ENCODE peak calls at places on chromosomes 1 and 21, in nine cellular contexts. P is AG10803, X is endothelial cell, H is GM23338, Y is endodermal cell, L is tibial nerve, S is adrenal gland, B is mucosa of descending colon, Z is left ventricle myocardium inferior. J is an unnamed sample.

GRCh38 chr21:27275294-27275927 is 308.5 kb upstream of the ADAMTS5 start:
- DNase-seq in Z (no peak), Y (no peak), H (no peak), L (no peak), B (no peak), X (no peak), P (peak), S (no peak), J (no peak)

GRCh38 chr1:35808376-35809155 is 750 bp downstream of the AGO4 start:
- DNase-seq in B (peak), H (peak), L (no peak), Z (peak), Y (peak), P (peak), S (peak), X (peak), J (peak)

GRCh38 chr1:17920881-17921635 is 165.9 kb downstream of the ACTL8 start:
- DNase-seq in Z (no peak), S (no peak), Y (peak), H (no peak), B (no peak), X (no peak), P (no peak), L (no peak), J (no peak)

GRCh38 chr21:43363506-43364260 is 63.2 kb downstream of the SIK1 start:
- DNase-seq in Y (no peak), S (no peak), B (no peak), X (no peak), P (no peak), H (no peak), L (no peak), Z (no peak), J (no peak)

GRCh38 chr1:208682664-208683013 is 438.5 kb upstream of the PLXNA2 start:
- DNase-seq in H (no peak), S (no peak), Z (no peak), Y (no peak), L (no peak), P (no peak), X (no peak), B (peak), J (no peak)

GRCh38 chr21:29638761-29639327 is 301.0 kb downstream of the GRIK1 start:
- DNase-seq in H (no peak), Z (no peak), S (no peak), Y (no peak), B (no peak), L (no peak), X (no peak), P (no peak), J (no peak)

GRCh38 chr1:211886551-211886950 is 56.0 kb upstream of the LPGAT1 start:
- DNase-seq in P (no peak), H (no peak), B (no peak), Y (no peak), L (no peak), X (no peak), Z (no peak), S (no peak), J (no peak)

GRCh38 chr1:171739646-171740045 is 2.2 kb downstream of the VAMP4 start:
- DNase-seq in L (no peak), S (no peak), Z (no peak), P (peak), Y (no peak), H (no peak), X (no peak), B (no peak), J (no peak)

GRCh38 chr1:39676951-39677350 is 5.0 kb upstream of the NT5C1A start:
- DNase-seq in B (no peak), P (no peak), H (no peak), Y (no peak), Z (no peak), X (no peak), L (no peak), S (no peak), J (no peak)

GRCh38 chr1:167601442-167602380 is 28.3 kb upstream of the RCSD1 start:
- DNase-seq in S (peak), Y (no peak), H (no peak), X (no peak), P (peak), B (peak), L (peak), Z (peak), J (no peak)

GRCh38 chr1:84582802-84583587 is 8.8 kb upstream of the CTBS start:
- DNase-seq in X (no peak), B (no peak), H (no peak), Z (no peak), S (no peak), Y (peak), L (no peak), P (peak), J (no peak)

GRCh38 chr1:16109571-16109970 is 36.1 kb upstream of the FAM131C start:
- DNase-seq in S (no peak), Y (no peak), B (no peak), Z (no peak), X (no peak), H (no peak), P (no peak), L (no peak), J (no peak)

GRCh38 chr21:45577806-45578801 is 35.9 kb upstream of the SLC19A1 start:
- DNase-seq in Y (peak), H (no peak), Z (peak), S (no peak), B (no peak), P (no peak), X (no peak), L (no peak), J (peak)

GRCh38 chr1:60746278-60746761 is 336.0 kb upstream of the NFIA start:
- DNase-seq in Y (no peak), Z (peak), P (no peak), X (no peak), H (no peak), B (no peak), L (no peak), S (no peak), J (no peak)

GRCh38 chr21:36463991-36464390 is 15.9 kb downstream of the CLDN14 start:
- DNase-seq in P (no peak), H (no peak), Z (no peak), Y (no peak), L (no peak), B (no peak), X (no peak), S (no peak), J (no peak)

GRCh38 chr1:46509414-46509813 is 19.8 kb downstream of the DMBX1 start:
- DNase-seq in Y (peak), Z (no peak), P (no peak), B (no peak), S (no peak), L (no peak), H (no peak), X (no peak), J (no peak)

GRCh38 chr21:36127250-36127904 is 7.5 kb upstream of the CBR3 start:
- DNase-seq in X (no peak), L (no peak), H (no peak), Y (peak), Z (no peak), P (no peak), S (no peak), B (no peak), J (no peak)

GRCh38 chr1:27031235-27032118 is 18.8 kb upstream of the TENT5B start:
- DNase-seq in L (no peak), S (peak), H (peak), P (peak), Z (peak), Y (peak), B (peak), X (peak), J (peak)

GRCh38 chr1:189619682-189620332 is 857.9 kb downstream of the BRINP3 start:
- DNase-seq in L (no peak), X (no peak), B (no peak), Z (no peak), P (no peak), H (no peak), Y (no peak), S (peak), J (peak)

GRCh38 chr1:248613742-248614141 is 16.2 kb upstream of the OR2T10 start:
- DNase-seq in Z (no peak), H (no peak), S (no peak), B (no peak), Y (no peak), X (no peak), P (no peak), L (no peak), J (no peak)

GRCh38 chr1:248622491-248623106 is 12.3 kb downstream of the OR2T11 start:
- DNase-seq in X (no peak), L (no peak), P (peak), H (peak), S (no peak), Y (no peak), B (no peak), Z (no peak), J (peak)

GRCh38 chr1:248618119-248618518 is 16.8 kb downstream of the OR2T11 start:
- DNase-seq in P (no peak), Z (no peak), B (no peak), X (no peak), S (no peak), L (no peak), Y (no peak), H (no peak), J (no peak)

GRCh38 chr1:248618878-248619277 is 16.0 kb downstream of the OR2T11 start:
- DNase-seq in S (peak), P (peak), X (no peak), H (peak), Z (peak), Y (peak), B (peak), L (peak), J (peak)
- TF ChIP-seq CTCF in S (peak), P (peak), X (no peak), H (peak), Z (peak), Y (peak), B (peak), L (no peak), J (no peak)

DNA sequence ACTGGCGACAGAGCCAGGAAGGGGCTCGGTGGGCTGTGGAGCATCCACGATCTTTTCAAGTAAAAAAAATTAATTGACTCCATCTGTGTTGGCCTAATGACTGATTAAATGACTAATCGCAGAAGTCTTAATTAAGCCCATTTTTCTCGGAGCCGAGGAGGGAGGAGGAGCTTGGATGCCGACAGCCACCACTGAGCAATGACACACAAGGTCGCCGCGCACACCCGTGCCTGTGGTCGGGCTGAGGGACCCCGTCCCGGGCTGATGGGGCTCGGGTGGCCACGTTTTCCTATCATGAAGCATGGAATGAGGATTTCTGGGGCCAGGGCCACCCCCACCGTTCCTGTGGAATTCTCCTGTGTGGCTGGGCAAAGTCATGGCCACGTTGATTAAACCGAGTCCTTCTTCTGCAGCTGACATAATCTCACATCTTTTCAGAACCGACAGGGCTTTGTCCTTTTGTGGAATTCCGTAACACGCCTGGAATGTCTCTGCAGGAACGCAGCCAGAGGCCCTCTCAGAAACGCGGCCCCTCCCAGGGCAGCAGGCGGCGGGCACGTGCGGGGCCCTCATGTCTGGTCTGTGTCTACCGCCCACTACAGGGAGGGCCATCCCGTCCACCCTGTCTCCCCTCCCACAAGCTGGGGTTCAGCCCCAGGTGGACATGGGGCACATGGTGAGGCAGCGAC is 60.7 kb downstream of the MORN1 start:
- DNase-seq in B (no peak), X (no peak), Y (no peak), Z (no peak), L (peak), P (peak), H (no peak), S (no peak), J (no peak)
- TF ChIP-seq CTCF in B (no peak), X (no peak), Y (no peak), Z (no peak), L (no peak), P (peak), H (no peak), S (no peak), J (no peak)

DNA sequence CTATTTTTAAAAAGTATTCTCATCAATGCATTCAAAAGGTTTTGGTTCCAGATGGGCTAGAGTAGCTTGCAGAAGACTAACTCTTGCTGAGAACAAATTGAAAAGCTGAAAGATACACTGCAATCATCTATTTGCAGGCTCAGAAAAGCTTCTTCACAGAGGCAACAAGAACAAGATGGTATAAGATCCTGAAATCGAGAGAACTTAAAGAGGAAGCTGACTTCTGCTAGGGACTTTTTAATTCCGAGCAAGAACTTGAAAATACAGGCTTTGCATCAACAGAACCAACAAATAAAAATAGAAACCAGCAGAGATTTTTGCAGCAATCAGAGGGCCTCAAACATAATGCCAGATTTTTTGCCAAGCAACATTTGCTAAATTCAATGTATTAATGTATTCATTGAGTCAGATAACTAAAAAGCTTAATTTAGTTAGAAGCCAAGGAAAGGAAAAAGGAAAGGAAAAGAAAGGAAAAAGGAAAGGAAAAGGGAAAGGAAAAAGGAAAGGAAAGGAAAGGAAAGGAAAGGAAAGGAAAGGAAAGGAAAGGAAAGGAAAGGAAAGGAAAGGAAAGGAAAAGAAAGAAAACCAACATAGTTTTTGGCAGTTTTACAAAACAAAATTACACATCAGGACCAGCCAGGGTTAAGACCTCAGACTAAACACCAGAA is 42.8 kb downstream of the FAF1 start:
- DNase-seq in Z (no peak), L (no peak), S (no peak), X (no peak), Y (no peak), B (no peak), H (no peak), P (no peak), J (no peak)
- TF ChIP-seq CTCF in Z (no peak), L (no peak), S (no peak), X (no peak), Y (no peak), B (no peak), H (no peak), P (no peak), J (no peak)

GRCh38 chr1:108513114-108513513 is 46.8 kb upstream of the EEIG2 start:
- DNase-seq in B (no peak), X (no peak), H (no peak), L (no peak), S (no peak), Y (no peak), Z (no peak), P (no peak), J (no peak)

GRCh38 chr1:108511764-108512163 is 48.1 kb upstream of the EEIG2 start:
- DNase-seq in X (no peak), L (no peak), Z (no peak), S (no peak), H (no peak), Y (no peak), B (no peak), P (no peak), J (no peak)

DNA sequence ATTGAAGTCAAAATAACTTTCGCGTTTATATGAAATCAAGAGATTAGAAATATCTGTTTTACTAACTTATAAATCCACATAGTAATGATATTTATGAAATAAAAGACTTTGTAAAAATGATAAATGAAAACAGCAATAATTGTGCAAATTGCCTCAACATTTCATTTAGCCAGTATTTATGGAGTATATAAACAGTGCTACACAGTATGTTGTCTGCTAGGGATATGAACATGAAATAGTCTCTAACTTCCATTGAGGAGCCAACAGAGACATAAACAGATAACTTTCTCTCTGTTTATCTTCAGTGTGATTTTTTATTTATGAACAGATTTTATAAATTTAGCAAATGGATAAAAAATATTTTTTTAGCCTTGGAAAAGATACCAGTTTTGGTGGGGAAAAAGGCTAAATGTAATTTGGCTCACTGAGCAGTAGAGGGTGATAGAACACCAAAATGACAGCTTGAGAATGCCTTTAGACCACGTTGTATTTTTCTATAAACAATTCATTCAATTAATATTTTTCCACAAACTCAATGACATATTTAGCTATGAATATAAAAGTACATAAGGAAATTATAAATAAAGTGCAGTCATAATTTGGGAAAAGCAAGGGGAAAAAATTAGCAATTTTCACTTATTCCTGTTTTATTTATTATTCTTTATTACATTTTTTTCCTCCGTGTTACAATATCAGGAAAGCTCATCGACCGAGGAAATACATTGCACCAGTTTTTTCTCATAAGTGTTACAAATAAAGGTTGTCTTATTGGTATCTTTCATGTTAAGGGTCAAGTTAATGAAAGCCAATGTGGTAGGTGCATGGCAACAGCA is 47.4 kb upstream of the EEIG2 start:
- DNase-seq in B (no peak), S (no peak), X (no peak), L (no peak), Y (no peak), P (peak), H (peak), Z (no peak), J (no peak)
- TF ChIP-seq CTCF in B (peak), S (peak), X (peak), L (peak), Y (peak), P (peak), H (peak), Z (peak), J (peak)

DNA sequence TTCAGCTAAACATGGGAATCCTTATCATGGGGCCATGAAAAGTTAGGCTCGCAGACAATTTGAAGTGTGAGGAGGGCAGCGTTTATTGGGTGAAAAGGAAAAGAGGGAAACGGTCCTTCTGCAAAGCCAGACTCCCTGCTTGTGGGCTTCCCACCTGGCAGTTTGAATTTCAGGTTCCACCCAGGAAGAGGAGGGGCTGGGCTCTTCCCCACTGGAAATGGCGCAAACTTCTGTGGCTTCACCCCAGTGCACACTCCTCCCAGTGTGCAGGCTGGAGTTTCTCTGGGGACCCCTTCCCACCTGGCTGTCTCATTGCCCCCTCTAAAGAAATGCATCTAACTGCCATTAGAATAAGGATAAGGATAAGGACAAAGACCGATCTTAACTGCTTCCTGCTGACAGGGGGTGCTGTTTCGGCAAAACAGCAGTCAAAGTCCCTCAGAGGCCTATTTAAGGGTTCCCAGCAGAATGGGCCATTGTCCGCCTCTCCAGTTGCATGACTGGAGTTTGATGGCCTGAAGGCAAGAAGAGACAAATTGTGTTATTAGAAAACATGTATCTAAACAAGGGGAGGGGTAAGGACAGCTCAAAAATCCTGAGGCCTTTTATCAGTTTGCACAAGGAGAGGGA is 20.4 kb downstream of the AIM2 start:
- DNase-seq in X (no peak), Z (no peak), Y (peak), H (peak), P (no peak), S (no peak), L (no peak), B (no peak), J (no peak)
- TF ChIP-seq CTCF in X (no peak), Z (no peak), Y (peak), H (peak), P (peak), S (no peak), L (no peak), B (no peak), J (no peak)

GRCh38 chr21:32770514-32771133 is 931 bp downstream of the PAXBP1 start:
- DNase-seq in Y (no peak), B (no peak), Z (peak), P (peak), X (no peak), S (peak), H (no peak), L (no peak), J (peak)
- TF ChIP-seq CTCF in Y (peak), B (no peak), Z (no peak), P (peak), X (no peak), S (no peak), H (no peak), L (no peak), J (no peak)

DNA sequence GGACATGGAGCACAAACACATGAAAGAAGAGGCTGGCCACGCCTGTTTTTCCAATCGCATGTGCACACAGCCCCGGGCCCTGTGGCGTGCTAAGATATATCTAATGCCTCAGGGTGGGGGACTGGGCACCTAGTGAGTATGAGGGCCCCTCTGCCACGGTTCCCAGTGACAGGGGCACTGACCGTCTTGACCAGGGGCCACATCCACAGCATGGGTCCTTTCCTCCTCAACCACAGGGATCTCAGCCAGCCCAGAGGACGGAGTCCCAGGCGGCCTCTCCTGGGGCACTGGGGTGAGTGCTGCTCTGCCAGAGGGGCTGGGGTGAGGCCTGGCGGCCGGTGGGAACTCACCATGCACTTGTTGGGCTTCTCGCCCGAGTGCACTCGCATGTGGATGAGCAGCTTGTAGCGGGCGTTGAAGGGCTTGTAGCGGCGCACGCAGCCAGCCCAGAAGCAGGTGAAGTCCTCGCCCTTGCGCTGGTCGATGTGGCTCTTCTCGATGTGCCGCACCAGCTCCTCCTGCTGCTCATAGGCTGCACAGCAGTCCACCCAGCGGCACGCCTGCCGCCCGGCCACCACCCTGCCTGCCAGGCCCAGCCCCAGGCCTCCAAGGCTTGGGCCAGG is 134.7 kb downstream of the DMRTB1 start:
- DNase-seq in S (peak), P (no peak), B (peak), Y (peak), H (peak), L (no peak), Z (peak), X (peak), J (no peak)
- TF ChIP-seq CTCF in S (peak), P (no peak), B (no peak), Y (peak), H (peak), L (no peak), Z (peak), X (peak), J (no peak)

J was measured in Calu3.